ENCODE peak calls at places on chromosome 15, in five cellular contexts. K, X, O, J and A are unnamed samples.

GRCh38 chr15:74988007-74988800 is 7.2 kb upstream of the SCAMP5 start:
- DNase-seq in J (peak; percentile 83), X (peak; percentile 70), K (no peak), O (peak; percentile 63), A (no peak)

GRCh38 chr15:43198992-43199391 is 13.8 kb downstream of the CCNDBP1 start:
- DNase-seq in J (no peak), K (no peak), X (no peak), O (no peak), A (no peak)

GRCh38 chr15:80565988-80566387 is 129.1 kb upstream of the ABHD17C start:
- DNase-seq in O (no peak), X (no peak), J (no peak), K (no peak), A (no peak)

GRCh38 chr15:87167706-87168105 is 1088.0 kb downstream of the AGBL1 start:
- DNase-seq in J (no peak), K (no peak), X (no peak), O (no peak), A (no peak)

GRCh38 chr15:98692213-98692612 is 43.9 kb downstream of the IGF1R start:
- DNase-seq in J (no peak), K (no peak), O (no peak), X (no peak), A (no peak)

GRCh38 chr15:28106294-28107110 is 7.4 kb upstream of the OCA2 start:
- DNase-seq in X (no peak), J (no peak), K (no peak), O (peak; percentile 45), A (no peak)

GRCh38 chr15:89801471-89802205 is 13.0 kb downstream of the ANPEP start:
- DNase-seq in J (no peak), K (no peak), X (no peak), O (no peak), A (no peak)

GRCh38 chr15:99476413-99477222 is 89.2 kb upstream of the MEF2A start:
- DNase-seq in K (no peak), X (peak; percentile 98), J (peak; percentile 90), O (peak; percentile 31), A (peak; percentile 31)

GRCh38 chr15:56428821-56429458 is 36.0 kb downstream of the MNS1 start:
- DNase-seq in J (peak; percentile 66), K (no peak), O (peak; percentile 11), X (peak; percentile 67), A (peak; percentile 0)

GRCh38 chr15:29053661-29054131 is 167.9 kb downstream of the APBA2 start:
- DNase-seq in O (no peak), J (no peak), K (no peak), X (no peak), A (no peak)

GRCh38 chr15:77790481-77790880 is 157.8 kb upstream of the LINGO1 start:
- DNase-seq in X (no peak), K (no peak), O (no peak), J (no peak), A (no peak)

GRCh38 chr15:99390667-99391066 is 139.4 kb downstream of the LRRC28 start:
- DNase-seq in K (no peak), O (peak; percentile 50), J (no peak), X (no peak), A (no peak)

GRCh38 chr15:73952913-73953750 is 26.9 kb downstream of the LOXL1 start:
- DNase-seq in K (no peak), O (no peak), J (no peak), X (no peak), A (no peak)

GRCh38 chr15:76982756-76983155 is 12.2 kb upstream of the PSTPIP1 start:
- DNase-seq in J (no peak), O (no peak), K (no peak), X (no peak), A (no peak)